ENCODE peak calls at places on chromosome 4, in six cellular contexts. A, V, X, Z, G and I are unnamed samples. For H3K4me1, the result is how much of the 10 kb centered on the place peaks cover.

GRCh38 chr4:81506731-81507130 is 35.0 kb upstream of the RASGEF1B start:
- DNase-seq in A (no peak), Z (no peak), G (no peak), V (no peak), X (no peak), I (no peak)

GRCh38 chr4:120659626-120660170 is 262.8 kb downstream of the PRDM5 start:
- DNase-seq in V (no peak), X (no peak), G (no peak), A (no peak), Z (no peak), I (no peak)

GRCh38 chr4:103046416-103047290 is 27.1 kb upstream of the SLC9B1 start:
- DNase-seq in V (peak), A (peak), Z (no peak), X (no peak), G (no peak), I (no peak)

GRCh38 chr4:184645904-184646610 is 3.2 kb downstream of the CASP3 start:
- DNase-seq in G (no peak), A (no peak), V (no peak), X (no peak), Z (no peak), I (no peak)

GRCh38 chr4:186266699-186267467 is 894 bp downstream of the F11 start:
- DNase-seq in V (peak), G (no peak), Z (no peak), A (no peak), X (no peak), I (no peak)

GRCh38 chr4:87697272-87697671 is 47.2 kb downstream of the DMP1 start:
- DNase-seq in A (no peak), Z (no peak), X (no peak), V (no peak), G (no peak), I (no peak)

GRCh38 chr4:151667025-151667424 is 93.8 kb downstream of the GATB start:
- DNase-seq in G (no peak), X (no peak), A (no peak), Z (no peak), V (peak), I (no peak)

GRCh38 chr4:128524311-128524710 is 236.7 kb upstream of the PGRMC2 start:
- DNase-seq in G (peak), A (peak), X (no peak), V (peak), Z (peak), I (peak)

GRCh38 chr4:89000844-89001360 is 56.1 kb downstream of the FAM13A start:
- DNase-seq in X (no peak), G (no peak), Z (no peak), A (no peak), V (peak), I (no peak)

GRCh38 chr4:2948895-2949781 is 14.1 kb downstream of the NOP14 start:
- DNase-seq in G (no peak), X (no peak), V (peak), Z (no peak), A (peak), I (peak)

GRCh38 chr4:4347585-4347984 is 39.3 kb upstream of the NSG1 start:
- DNase-seq in V (no peak), G (no peak), X (no peak), A (no peak), Z (no peak), I (no peak)

GRCh38 chr4:125368684-125369083 is 53.9 kb downstream of the FAT4 start:
- DNase-seq in X (no peak), V (peak), Z (no peak), A (no peak), G (no peak), I (no peak)

GRCh38 chr4:80005863-80006262 is 67.2 kb downstream of the ANTXR2 start:
- DNase-seq in G (no peak), X (no peak), Z (no peak), A (no peak), V (no peak), I (no peak)

GRCh38 chr4:118883861-118884260 is 4.8 kb upstream of the SYNPO2 start:
- DNase-seq in Z (no peak), X (no peak), V (peak), G (no peak), A (no peak), I (no peak)

GRCh38 chr4:138164218-138164617 is 77.9 kb downstream of the SLC7A11 start:
- DNase-seq in A (no peak), X (no peak), Z (no peak), G (no peak), V (no peak), I (no peak)

GRCh38 chr4:69589884-69590283 is 49.6 kb downstream of the UGT2A2 start:
- DNase-seq in G (no peak), Z (no peak), V (no peak), X (no peak), A (no peak), I (no peak)

GRCh38 chr4:186666252-186666651 is 57.4 kb downstream of the FAT1 start:
- DNase-seq in Z (no peak), V (no peak), G (no peak), X (no peak), A (no peak), I (no peak)

GRCh38 chr4:47553329-47554125 is 68.5 kb downstream of the ATP10D start:
- DNase-seq in G (no peak), Z (no peak), A (no peak), X (no peak), V (no peak), I (no peak)

GRCh38 chr4:83369825-83370639 is 35.4 kb upstream of the HPSE start:
- DNase-seq in V (no peak), G (no peak), Z (no peak), A (no peak), X (no peak), I (no peak)

GRCh38 chr4:184000457-184001395 is 95.6 kb downstream of the STOX2 start:
- DNase-seq in A (no peak), G (no peak), X (no peak), Z (no peak), V (no peak), I (no peak)

GRCh38 chr4:56728512-56728911 is 47.4 kb upstream of the HOPX start:
- DNase-seq in X (peak), A (no peak), V (peak), Z (no peak), G (peak), I (peak)

GRCh38 chr4:182224192-182224850 is 18.9 kb upstream of the TENM3 start:
- DNase-seq in X (no peak), G (no peak), Z (no peak), A (no peak), V (no peak), I (no peak)

GRCh38 chr4:19748911-19749473 is 502.7 kb upstream of the SLIT2 start:
- DNase-seq in V (peak), G (no peak), A (no peak), Z (no peak), X (no peak), I (no peak)

GRCh38 chr4:60019180-60019579 is 1180.9 kb upstream of the ADGRL3 start:
- DNase-seq in A (no peak), G (no peak), X (no peak), Z (no peak), V (no peak), I (no peak)

DNA sequence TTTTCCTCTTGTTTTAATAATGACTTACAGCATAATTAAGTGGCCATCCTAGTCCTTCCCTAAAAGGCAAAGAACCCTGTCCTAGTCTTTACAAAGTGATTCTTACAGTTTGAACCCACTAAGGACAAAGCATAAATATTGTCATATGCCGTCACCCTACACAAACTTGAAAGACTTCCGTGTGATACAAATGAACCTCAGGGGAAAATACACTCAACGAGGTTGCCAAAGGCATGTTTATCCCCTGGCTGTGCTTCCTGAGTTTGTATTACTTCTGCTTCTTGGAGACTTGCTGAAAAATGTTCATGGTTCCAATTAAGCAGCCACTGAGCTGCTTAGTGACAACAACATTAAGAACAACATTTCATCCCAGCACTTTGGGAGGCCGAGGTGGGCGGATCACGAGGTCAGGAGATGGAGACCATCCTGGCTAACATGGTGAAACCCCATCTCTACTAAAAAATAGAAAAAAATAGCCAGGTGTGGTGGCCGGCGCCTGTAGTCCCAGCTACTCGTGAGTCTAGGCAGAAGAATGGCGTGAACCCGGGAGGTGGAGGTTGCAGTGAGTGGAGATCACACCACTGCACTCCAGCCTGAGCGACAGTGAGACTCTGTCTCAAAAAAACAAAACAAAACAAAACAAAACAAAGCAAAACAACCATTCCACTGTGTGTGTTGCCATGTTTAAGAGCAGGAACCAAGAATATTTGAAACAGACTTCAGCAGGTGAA is 16.2 kb downstream of the RASSF6 start:
- DNase-seq in V (no peak), A (no peak), G (no peak), X (no peak), Z (no peak), I (no peak)
- H3K4me1 ChIP-seq in V (under half), A (under half), G (under half), X (under half), Z (under half), I (under half)

DNA sequence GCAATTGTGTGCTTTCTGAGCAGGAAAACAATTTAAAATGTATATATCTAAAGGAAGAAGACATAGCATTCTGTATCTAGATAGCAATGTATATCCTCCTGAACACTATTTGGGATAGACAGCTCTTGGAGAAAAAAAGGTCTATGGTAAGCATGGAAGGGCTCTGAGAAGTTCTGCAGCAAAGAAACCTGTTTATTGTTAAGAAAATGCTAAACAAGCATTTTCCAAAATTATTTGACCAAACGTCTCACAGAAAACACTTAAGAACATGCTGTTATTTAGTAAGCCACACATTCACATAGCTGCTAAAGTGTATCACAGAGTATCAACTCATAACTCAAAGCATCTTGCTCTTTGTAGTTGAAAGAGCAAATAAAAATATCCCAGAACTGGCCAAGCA is 67.9 kb downstream of the SH3RF1 start:
- DNase-seq in V (no peak), X (no peak), G (no peak), Z (no peak), A (no peak), I (no peak)
- H3K4me1 ChIP-seq in V (half or more), X (under half), G (under half), Z (under half), A (under half), I (under half)

DNA sequence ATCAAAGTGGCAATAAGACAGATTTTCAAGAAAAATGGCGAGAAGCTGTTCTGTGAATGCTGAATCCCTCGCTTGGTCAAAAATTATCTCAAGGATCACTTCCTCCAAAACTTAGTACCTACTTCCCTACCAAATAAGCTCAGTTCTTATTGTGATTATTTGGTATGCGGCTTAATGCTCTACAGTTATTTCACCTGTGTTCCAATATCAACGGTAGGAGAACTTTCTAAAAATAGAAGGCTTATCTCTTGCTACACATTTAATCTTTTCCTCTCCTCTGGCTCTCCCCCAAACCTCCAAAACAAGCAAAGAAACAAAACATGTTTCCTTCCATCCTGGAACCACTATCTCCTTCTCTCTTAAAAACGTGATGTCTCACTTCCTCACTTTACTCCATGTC is 14.7 kb downstream of the PDGFC start:
- DNase-seq in X (no peak), V (no peak), G (no peak), Z (no peak), A (no peak), I (no peak)
- H3K4me1 ChIP-seq in X (under half), V (half or more), G (under half), Z (under half), A (under half), I (under half)

GRCh38 chr4:112897548-112897947 is 151.9 kb upstream of the ANK2 start:
- DNase-seq in A (no peak), G (no peak), X (no peak), V (no peak), Z (no peak), I (no peak)
- H3K4me1 ChIP-seq in A (under half), G (under half), X (under half), V (under half), Z (under half), I (under half)

GRCh38 chr4:27692098-27692679 is 831.5 kb downstream of the STIM2 start:
- DNase-seq in G (no peak), X (no peak), V (peak), Z (no peak), A (peak), I (no peak)
- H3K4me1 ChIP-seq in G (under half), X (under half), V (under half), Z (under half), A (under half), I (under half)

DNA sequence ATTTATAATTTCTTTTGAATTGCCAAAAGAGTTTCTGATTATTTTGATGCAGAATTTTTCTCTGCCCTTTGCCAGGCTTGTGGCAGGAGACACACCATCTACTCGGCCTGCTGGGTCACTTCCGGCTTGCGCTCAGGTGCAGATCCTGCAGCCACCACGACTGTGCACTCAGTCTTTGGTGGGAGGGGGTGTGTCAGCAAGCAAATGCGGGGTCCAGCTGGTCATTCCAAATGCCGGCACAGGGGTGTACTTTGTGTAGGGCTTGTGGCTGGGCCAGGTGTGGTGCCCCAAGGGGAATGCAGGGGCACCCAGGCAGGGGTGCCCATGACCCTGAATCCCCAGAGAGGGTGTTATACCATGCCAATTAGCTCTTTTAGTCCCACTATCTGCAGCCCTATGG is 673.0 kb downstream of the TLL1 start:
- DNase-seq in X (no peak), V (no peak), Z (no peak), G (no peak), A (no peak), I (no peak)
- H3K4me1 ChIP-seq in X (under half), V (under half), Z (under half), G (under half), A (under half), I (under half)